ENCODE peak calls at places on chromosome 18, in eight cellular contexts. T is endothelial cell, O is uterus, X is AG04450, U is neural progenitor cell, L is epithelial cell of esophagus, A is RWPE1, H is HCT116. D is an unnamed sample.

GRCh38 chr18:44178476-44178875 is 502.2 kb upstream of the SETBP1 start:
- DNase-seq in A (no peak), O (peak; percentile 25), T (no peak), U (no peak), H (no peak), X (no peak), L (peak; percentile 9), D (no peak)

GRCh38 chr18:58051765-58052460 is 7.9 kb downstream of the NEDD4L start:
- DNase-seq in A (peak; percentile 20), U (no peak), X (no peak), H (no peak), T (no peak), L (peak; percentile 31), O (no peak), D (no peak)

GRCh38 chr18:10290244-10291240 is 163.9 kb upstream of the APCDD1 start:
- DNase-seq in U (no peak), X (no peak), H (no peak), O (no peak), A (no peak), L (no peak), T (no peak), D (no peak)

GRCh38 chr18:27185897-27186296 is 789 bp upstream of the CHST9 start:
- DNase-seq in O (no peak), A (no peak), T (no peak), L (no peak), U (no peak), H (no peak), X (no peak), D (no peak)

GRCh38 chr18:58417752-58418151 is 211.1 kb downstream of the ALPK2 start:
- DNase-seq in U (no peak), A (peak; percentile 30), T (no peak), O (no peak), H (no peak), L (peak; percentile 71), X (no peak), D (peak; percentile 68)

GRCh38 chr18:32439241-32439640 is 31.4 kb downstream of the GAREM1 start:
- DNase-seq in U (no peak), H (no peak), T (no peak), A (no peak), X (no peak), L (no peak), O (no peak), D (no peak)

GRCh38 chr18:57898506-57899124 is 95.5 kb upstream of the ATP8B1 start:
- DNase-seq in U (no peak), H (no peak), X (peak; percentile 81), T (no peak), A (no peak), O (no peak), L (peak; percentile 82), D (no peak)

GRCh38 chr18:70446063-70446462 is 157.2 kb downstream of the SOCS6 start:
- DNase-seq in X (no peak), A (no peak), L (no peak), U (no peak), O (no peak), T (no peak), H (no peak), D (no peak)

GRCh38 chr18:58272779-58273500 is 228.9 kb downstream of the NEDD4L start:
- DNase-seq in X (no peak), U (no peak), O (no peak), A (no peak), H (no peak), L (no peak), T (no peak), D (no peak)

GRCh38 chr18:68507781-68508180 is 207.1 kb downstream of the TMX3 start:
- DNase-seq in L (no peak), A (no peak), H (no peak), T (no peak), U (no peak), O (no peak), X (no peak), D (no peak)

GRCh38 chr18:37249895-37250618 is 315.5 kb downstream of the CELF4 start:
- DNase-seq in L (no peak), H (no peak), U (no peak), A (no peak), T (no peak), O (no peak), X (no peak), D (no peak)

GRCh38 chr18:49656098-49656591 is 94.3 kb downstream of the LIPG start:
- DNase-seq in X (no peak), U (no peak), O (no peak), A (peak; percentile 21), T (no peak), L (peak; percentile 94), H (peak; percentile 97), D (peak; percentile 53)

GRCh38 chr18:3454365-3455089 is 4.6 kb downstream of the TGIF1 start:
- DNase-seq in U (peak; percentile 76), H (no peak), L (peak; percentile 62), T (peak; percentile 47), O (no peak), A (no peak), X (no peak), D (peak; percentile 62)

GRCh38 chr18:51133580-51134160 is 63.8 kb downstream of the MEX3C start:
- DNase-seq in U (no peak), O (no peak), L (peak; percentile 5), H (no peak), X (no peak), T (no peak), A (no peak), D (no peak)

GRCh38 chr18:51617167-51617566 is 419.7 kb upstream of the MEX3C start:
- DNase-seq in X (no peak), A (peak; percentile 65), T (no peak), H (no peak), O (no peak), U (no peak), L (peak; percentile 84), D (no peak)

GRCh38 chr18:74234326-74235171 is 57.2 kb downstream of the CYB5A start:
- DNase-seq in A (peak; percentile 53), X (no peak), H (no peak), T (no peak), U (no peak), L (peak; percentile 94), O (peak; percentile 42), D (peak; percentile 62)

DNA sequence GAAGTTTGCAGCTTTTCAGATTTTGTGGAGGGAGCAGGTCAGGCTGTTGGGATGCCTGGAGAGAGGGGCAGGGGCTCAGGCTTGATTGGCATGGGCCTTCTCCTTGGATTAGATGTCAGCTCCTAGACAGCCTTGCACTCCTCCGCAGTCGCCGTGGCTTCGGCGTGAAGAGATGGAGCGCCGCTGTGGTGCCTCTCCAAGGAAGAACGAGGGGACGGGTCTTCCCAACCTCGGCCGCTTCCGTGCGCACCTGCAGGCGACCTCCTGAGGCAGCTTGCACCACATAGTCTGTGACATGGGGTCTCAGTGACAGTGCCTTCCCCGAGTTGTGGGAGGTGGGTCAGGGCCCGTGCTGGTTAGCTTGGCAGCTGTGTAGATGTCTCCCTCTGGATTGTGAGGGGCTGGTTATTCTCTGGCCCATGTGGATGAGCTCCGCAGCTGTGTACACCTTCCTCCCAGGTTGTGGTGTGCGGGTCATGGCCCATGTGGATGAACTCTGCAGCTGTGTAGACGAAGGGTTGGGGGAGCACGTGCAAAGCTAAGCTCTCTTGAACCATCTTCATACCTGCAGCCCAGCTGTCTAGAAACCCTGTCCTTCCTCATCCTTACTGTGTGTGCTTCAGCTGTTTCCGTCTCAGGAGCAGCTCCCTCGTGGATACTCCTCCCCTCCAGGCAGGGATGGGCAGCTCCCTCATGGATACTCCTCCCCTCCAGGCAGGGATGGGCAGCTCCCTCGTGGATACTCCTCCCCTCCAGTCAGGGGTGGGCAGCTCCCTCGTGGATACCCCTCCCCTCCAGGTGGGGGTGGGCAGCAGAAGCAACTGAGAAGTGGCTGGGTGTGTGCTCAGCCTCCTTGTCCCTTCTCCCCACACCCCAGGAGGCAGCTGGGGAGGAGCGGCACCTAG is 170.3 kb downstream of the LDLRAD4 start:
- DNase-seq in U (no peak), A (no peak), L (no peak), H (no peak), T (no peak), O (no peak), X (no peak), D (no peak)
- TF ChIP-seq CTCF in U (no peak), A (no peak), L (no peak), H (no peak), T (no peak), O (no peak), X (no peak), D (no peak)

GRCh38 chr18:59900222-59901128 is 679 bp downstream of the PMAIP1 start:
- DNase-seq in X (no peak), U (peak; percentile 70), O (peak; percentile 16), H (no peak), T (peak; percentile 28), A (peak; percentile 43), L (peak; percentile 76), D (peak; percentile 61)
- TF ChIP-seq CTCF in X (no peak), U (no peak), O (no peak), H (no peak), T (no peak), A (no peak), L (no peak), D (no peak)

DNA sequence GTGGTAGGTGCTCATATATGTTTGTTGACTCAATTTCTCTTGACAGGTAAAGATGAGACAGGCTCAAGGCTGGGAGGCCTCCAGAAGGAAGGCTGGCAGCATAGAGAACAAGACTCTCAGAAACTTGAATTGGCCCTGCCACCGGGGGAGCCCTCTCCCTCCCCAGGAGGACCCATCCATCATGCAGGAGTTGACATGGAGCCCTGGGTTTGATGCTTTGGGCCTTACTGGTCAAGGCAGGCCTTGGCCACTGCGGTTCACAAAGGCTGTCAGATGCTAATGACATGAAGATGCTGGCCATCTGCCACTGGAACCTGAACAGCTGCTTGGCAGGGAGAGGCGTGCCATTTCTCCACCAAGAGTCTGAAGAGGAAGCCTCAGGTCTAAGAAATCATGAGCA is 193.6 kb downstream of the MTCL1 start:
- DNase-seq in U (no peak), L (no peak), A (no peak), X (no peak), H (no peak), T (no peak), O (no peak), D (peak; percentile 25)
- TF ChIP-seq CTCF in U (no peak), L (no peak), A (no peak), X (no peak), H (peak; percentile 31), T (no peak), O (no peak), D (peak; percentile 28)

DNA sequence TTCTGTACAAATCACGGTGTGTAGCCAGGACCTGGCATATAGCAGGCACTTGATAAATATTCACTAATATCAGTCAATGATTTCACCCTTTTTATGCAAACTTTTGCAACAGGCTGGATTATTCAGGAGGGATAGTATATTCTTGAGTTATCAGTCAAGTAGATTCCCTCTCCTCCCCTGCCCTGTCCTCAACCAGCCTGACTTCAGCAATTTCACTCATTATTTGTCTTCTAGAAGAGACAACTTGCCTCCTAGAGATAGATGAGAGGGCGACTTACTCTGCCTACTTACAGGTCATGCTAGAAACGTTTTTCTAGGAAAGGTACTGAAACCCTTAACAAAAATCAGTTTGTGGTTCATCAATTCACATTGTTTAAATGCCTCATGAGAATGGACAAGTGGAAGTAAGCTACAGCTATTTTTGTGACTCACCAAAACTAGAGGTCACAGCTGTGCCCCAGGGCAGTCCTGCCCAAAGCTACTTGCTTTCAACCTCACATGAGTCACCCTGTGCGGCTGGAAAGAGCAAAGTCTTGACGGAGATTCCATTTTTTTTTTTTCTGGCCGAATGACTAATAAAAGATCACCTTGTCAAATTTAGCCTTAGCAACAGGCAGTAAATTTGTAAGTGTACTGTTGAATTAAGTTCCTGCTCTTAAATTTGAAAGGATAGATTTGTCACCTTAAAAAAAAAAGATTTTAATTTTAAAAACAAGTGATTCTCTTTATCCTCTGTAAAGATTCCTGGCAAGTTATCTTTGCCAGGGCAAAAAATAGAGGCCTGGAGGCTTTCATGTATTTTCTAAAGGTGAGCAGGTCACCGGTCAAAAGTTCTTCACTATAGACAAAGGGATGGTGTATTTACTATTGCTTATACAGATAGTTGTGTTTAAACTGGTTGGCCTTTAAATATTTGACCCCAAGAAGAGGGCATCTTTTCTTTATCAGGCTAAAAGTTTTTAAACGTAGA is 109.0 kb upstream of the SLC35G4 start:
- DNase-seq in U (no peak), A (peak; percentile 92), X (peak; percentile 91), O (no peak), L (peak; percentile 87), T (no peak), H (peak; percentile 89), D (peak; percentile 83)
- TF ChIP-seq CTCF in U (no peak), A (no peak), X (no peak), O (no peak), L (no peak), T (no peak), H (no peak), D (no peak)

D was measured in Calu3.